ENCODE peak calls at places on chromosomes 16 and 17, in four cellular contexts. V, O, P and M are unnamed samples.

GRCh38 chr17:27959382-27959709 is 66.2 kb upstream of the LYRM9 start:
- DNase-seq in O (no peak), V (no peak), P (no peak), M (no peak)

GRCh38 chr16:56931769-56932587 is at the start of gene HERPUD1:
- DNase-seq in V (peak; percentile 96), P (peak; percentile 99), O (peak; percentile 97), M (peak; percentile 99)

GRCh38 chr16:15948532-15949209 is 745 bp upstream of the ABCC1 start:
- DNase-seq in O (no peak), V (no peak), P (no peak), M (no peak)

GRCh38 chr17:73553311-73553710 is 90.9 kb downstream of the SDK2 start:
- DNase-seq in V (no peak), O (no peak), P (no peak), M (no peak)

GRCh38 chr17:72386619-72387237 is 265.9 kb downstream of the SOX9 start:
- DNase-seq in P (no peak), O (no peak), V (no peak), M (no peak)

GRCh38 chr16:11848842-11849241 is 2.5 kb downstream of the RSL1D1 start:
- DNase-seq in V (no peak), P (no peak), O (no peak), M (peak; percentile 77)

GRCh38 chr17:9044796-9045470 is 23.6 kb downstream of the NTN1 start:
- DNase-seq in V (no peak), O (no peak), P (no peak), M (no peak)

GRCh38 chr17:62648247-62648953 is 20.9 kb downstream of the MRC2 start:
- DNase-seq in P (no peak), V (no peak), O (no peak), M (no peak)

GRCh38 chr17:17836818-17837379 is at the start of gene SREBF1:
- DNase-seq in P (peak; percentile 76), V (no peak), O (peak; percentile 72), M (peak; percentile 86)

GRCh38 chr17:75240394-75241142 is 20.8 kb downstream of the GGA3 start:
- DNase-seq in V (no peak), O (peak; percentile 37), P (peak; percentile 70), M (no peak)

GRCh38 chr16:22355487-22355908 is 18.9 kb downstream of the CDR2 start:
- DNase-seq in P (peak; percentile 49), O (no peak), V (no peak), M (peak; percentile 39)

GRCh38 chr16:73183678-73184092 is 135.8 kb upstream of the ZFHX3 start:
- DNase-seq in V (no peak), O (no peak), P (no peak), M (peak; percentile 90)

GRCh38 chr16:73189132-73189531 is 141.2 kb upstream of the ZFHX3 start:
- DNase-seq in V (no peak), P (no peak), O (no peak), M (no peak)

GRCh38 chr16:73187163-73187562 is 139.2 kb upstream of the ZFHX3 start:
- DNase-seq in V (no peak), O (no peak), P (no peak), M (no peak)

GRCh38 chr16:73185737-73186136 is 137.8 kb upstream of the ZFHX3 start:
- DNase-seq in V (no peak), O (no peak), P (no peak), M (no peak)

DNA sequence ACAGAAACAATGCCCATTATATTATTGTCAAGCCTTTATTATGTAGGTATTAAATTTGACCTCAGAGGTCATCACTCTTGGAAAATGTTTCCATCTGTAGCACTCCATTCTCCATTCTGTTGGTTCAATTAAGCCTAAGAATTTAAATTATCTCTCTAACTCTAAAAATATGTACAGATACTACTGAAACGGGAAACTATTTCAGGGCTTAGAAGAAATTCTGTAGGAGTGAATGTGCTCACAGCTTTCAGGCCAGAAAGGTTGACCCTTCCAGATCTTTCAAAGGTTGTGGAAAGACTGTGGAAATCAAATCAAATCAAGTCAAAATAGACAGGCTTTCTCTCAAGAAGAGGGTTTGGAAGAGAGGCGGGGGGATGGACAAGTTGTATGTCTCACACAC is 138.8 kb upstream of the ZFHX3 start:
- DNase-seq in O (no peak), P (no peak), V (no peak), M (no peak)
- H3K4me3 ChIP-seq in O (no peak overlapping the region), P (no peak overlapping the region), V (no peak overlapping the region), M (no peak overlapping the region)

DNA sequence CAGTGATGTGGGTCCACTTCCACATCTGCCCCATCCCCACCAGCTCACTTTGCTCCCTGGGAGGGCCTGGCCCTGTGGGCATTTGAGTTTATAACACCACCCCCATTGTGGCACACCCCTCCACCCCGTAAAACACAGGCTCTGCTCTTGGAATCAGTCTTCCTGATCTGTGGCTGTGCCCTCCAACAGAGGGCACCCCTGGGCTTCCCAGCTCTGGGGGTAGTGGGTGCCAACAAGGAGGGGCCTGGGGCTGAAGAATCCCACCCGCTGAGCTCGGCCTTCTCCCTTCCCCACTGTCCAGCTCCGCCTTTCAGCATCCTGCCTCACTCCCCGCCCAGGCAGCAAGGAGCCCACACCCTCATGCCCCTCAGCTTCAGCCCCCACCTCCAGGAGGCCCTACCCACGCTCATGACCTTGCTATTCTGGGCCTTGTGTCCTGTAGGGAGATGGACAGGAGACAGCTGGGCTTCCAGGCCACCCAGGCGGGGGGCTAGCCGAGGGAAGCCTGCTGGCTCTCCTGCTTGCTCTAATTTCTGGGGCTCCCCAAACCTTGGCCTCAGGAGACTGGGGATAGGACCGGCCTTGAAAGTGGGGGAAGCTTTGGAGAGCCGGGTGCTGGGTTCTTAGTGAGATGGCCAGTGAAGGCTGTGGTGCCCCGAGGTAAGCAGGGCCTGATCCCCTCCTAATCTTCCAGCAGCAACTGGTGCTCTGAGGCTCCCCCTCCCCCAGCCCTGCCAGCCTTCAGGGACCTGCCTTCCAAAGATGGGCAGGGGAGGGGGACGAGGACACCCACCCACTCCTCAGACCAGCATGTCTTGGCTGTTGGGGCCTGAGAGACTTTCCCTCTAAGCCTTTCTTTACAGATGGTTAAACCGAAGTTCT is 2.9 kb upstream of the ATP2A1 start:
- DNase-seq in O (no peak), P (no peak), V (no peak), M (peak; percentile 21)
- TF ChIP-seq CTCF in O (no peak), P (no peak), V (no peak), M (no peak)

DNA sequence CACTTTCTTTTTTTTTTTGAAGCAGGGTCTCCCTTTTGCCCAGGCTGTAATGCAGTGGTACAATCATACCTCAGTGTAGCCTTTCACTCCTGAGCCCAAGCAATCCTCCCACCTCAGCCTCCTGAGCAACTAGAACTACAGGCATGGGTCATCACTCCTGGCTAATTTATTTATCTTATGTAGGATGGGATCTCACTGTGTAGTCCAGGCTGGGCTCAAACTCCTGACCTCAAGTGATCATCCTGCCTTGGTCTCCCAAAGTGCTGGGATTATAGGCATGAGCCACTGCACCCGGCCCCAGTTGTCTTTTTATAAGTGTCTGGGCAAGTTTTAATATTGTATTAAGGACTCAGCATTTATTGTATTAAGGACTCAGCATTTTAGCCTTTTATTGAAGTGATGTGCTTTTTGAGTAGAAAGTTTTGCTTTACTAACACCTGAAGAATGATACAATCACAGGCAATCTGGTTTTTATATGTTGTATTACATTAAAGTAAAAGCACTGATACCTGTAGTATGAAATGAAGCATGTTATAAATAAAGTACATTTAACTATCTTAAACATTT is 22.9 kb downstream of the VMP1 start:
- DNase-seq in P (no peak), O (no peak), V (no peak), M (no peak)
- H3K4me3 ChIP-seq in P (no peak overlapping the region), O (no peak overlapping the region), V (no peak overlapping the region), M (no peak overlapping the region)

DNA sequence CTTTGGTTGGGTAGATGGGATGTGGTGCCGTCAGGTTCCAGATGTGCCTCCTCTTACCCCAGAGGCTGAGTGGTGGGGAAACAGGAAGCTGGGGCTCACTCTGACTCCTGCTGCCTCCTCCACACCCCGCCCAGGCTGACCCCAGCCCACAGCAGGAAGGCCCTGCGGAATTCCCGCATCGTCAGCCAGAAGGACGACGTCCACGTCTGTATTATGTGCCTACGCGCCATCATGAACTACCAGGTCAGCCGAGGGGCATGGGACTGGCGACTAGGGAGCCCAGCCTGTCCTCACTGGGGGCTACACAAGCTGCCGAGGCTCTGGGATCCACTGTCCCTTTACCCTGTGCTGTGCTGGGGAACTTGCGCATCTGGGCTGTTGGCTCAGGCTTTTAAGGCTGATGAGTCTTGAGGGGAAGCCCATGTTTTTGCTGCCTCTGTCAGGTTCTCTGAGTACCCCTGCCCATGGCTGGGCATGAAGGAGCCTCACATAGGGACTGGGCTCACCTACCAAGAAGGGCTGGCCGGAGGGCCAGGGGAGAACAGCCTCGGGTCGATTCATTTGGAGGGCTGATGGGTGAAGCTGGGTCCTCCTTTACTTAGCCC is 14.4 kb downstream of the FMNL1 start:
- DNase-seq in P (no peak), O (no peak), V (no peak), M (no peak)
- TF ChIP-seq CTCF in P (no peak), O (peak; percentile 71), V (no peak), M (no peak)

GRCh38 chr16:73060216-73060615 is 12.3 kb upstream of the ZFHX3 start:
- DNase-seq in P (no peak), V (no peak), O (no peak), M (no peak)
- H3K4me3 ChIP-seq in P (no peak overlapping the region), V (no peak overlapping the region), O (no peak overlapping the region), M (no peak overlapping the region)

GRCh38 chr17:69336580-69336979 is 9.6 kb upstream of the ABCA5 start:
- DNase-seq in V (no peak), O (no peak), P (no peak), M (no peak)

GRCh38 chr17:69336996-69337395 is 10.1 kb upstream of the ABCA5 start:
- DNase-seq in O (no peak), V (no peak), P (no peak), M (no peak)

GRCh38 chr17:69331746-69332145 is 4.8 kb upstream of the ABCA5 start:
- DNase-seq in O (no peak), P (no peak), V (no peak), M (no peak)

GRCh38 chr17:69339937-69340336 is 13.0 kb upstream of the ABCA5 start:
- DNase-seq in O (no peak), V (no peak), P (no peak), M (no peak)

DNA sequence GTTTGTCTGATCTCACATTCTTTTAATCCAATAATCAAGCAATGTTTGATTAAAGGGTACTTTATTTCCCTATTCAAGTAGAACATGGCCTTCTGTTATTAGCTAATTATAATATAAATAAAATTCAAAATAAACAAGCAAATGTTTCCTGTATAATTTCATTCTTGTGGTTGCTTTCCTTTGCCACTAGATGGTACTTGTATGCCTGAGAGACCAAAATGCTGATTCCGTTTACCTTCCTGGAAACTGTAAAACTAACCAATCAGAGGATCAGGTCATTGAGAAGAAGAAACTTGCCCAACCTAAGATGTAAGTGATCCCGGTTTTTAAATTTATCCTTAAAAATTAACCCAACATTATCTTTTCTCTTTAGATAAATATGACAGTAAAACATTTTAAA is 8.1 kb upstream of the ABCA5 start:
- DNase-seq in P (peak; percentile 19), V (peak; percentile 37), O (no peak), M (peak; percentile 2)
- TF ChIP-seq CTCF in P (no peak), V (no peak), O (peak; percentile 37), M (peak; percentile 49)

GRCh38 chr17:48139948-48140347 is 32.4 kb downstream of the SNX11 start:
- DNase-seq in V (no peak), P (peak; percentile 73), O (no peak), M (no peak)
- H3K4me3 ChIP-seq in V (no peak overlapping the region), P (no peak overlapping the region), O (no peak overlapping the region), M (no peak overlapping the region)

GRCh38 chr16:30941600-30942420 is 7.1 kb upstream of the ORAI3 start:
- DNase-seq in V (peak; percentile 70), O (peak; percentile 87), P (peak; percentile 77), M (no peak)
- TF ChIP-seq CTCF in V (peak; percentile 94), O (peak; percentile 98), P (peak; percentile 84), M (peak; percentile 90)

GRCh38 chr17:4744999-4745969 is 5.6 kb upstream of the CXCL16 start:
- DNase-seq in V (no peak), O (no peak), P (no peak), M (no peak)
- H3K4me3 ChIP-seq in V (no peak overlapping the region), O (no peak overlapping the region), P (no peak overlapping the region), M (no peak overlapping the region)